ENCODE peak calls at places on chromosomes 16 and 17, in nine cellular contexts. R is stimulated activated CD8-positive, alpha-beta memory T cell treated with anti-CD3 and anti-CD28 coated beads, Interleukin-12 subunit alpha, Interleukin-12 subunit beta, amount 100 ng/mL, for 4 hours; W is heart left ventricle; C is brain pericyte; G is body of pancreas; B is HFF-Myc; J is endodermal cell; U is M059J; P is fibroblast of pulmonary artery. E is an unnamed sample.

GRCh38 chr17:65785109-65785508 is 223.7 kb upstream of the AXIN2 start:
- DNase-seq in C (peak), G (no peak), J (no peak), W (no peak), B (peak), U (peak), R (no peak), P (peak), E (no peak)

GRCh38 chr16:84827897-84828296 is 8.1 kb downstream of the CRISPLD2 start:
- DNase-seq in G (no peak), C (no peak), W (no peak), J (no peak), U (no peak), B (no peak), P (no peak), R (no peak), E (no peak)

GRCh38 chr17:74568116-74568873 is 986 bp upstream of the CD300H start:
- DNase-seq in W (no peak), G (no peak), R (no peak), B (no peak), U (peak), J (no peak), C (no peak), P (peak), E (no peak)

GRCh38 chr17:34711646-34712045 is 132.3 kb downstream of the TMEM132E start:
- DNase-seq in J (peak), C (no peak), B (no peak), W (no peak), R (no peak), U (no peak), P (no peak), G (no peak), E (no peak)

GRCh38 chr17:29659155-29659554 is 36.4 kb upstream of the CORO6 start:
- DNase-seq in U (peak), C (no peak), R (no peak), W (no peak), J (no peak), P (no peak), B (no peak), G (no peak), E (no peak)

GRCh38 chr17:80564545-80564944 is 19.9 kb downstream of the RPTOR start:
- DNase-seq in W (no peak), C (no peak), R (no peak), U (no peak), G (no peak), P (no peak), J (no peak), B (no peak), E (no peak)

GRCh38 chr17:4672055-4672630 is 30.7 kb upstream of the ALOX15 start:
- DNase-seq in G (no peak), C (no peak), J (no peak), P (no peak), R (no peak), W (no peak), U (no peak), B (no peak), E (no peak)

GRCh38 chr17:35915153-35915969 is 15.2 kb downstream of the RDM1 start:
- DNase-seq in U (no peak), J (no peak), P (no peak), R (no peak), C (no peak), W (no peak), B (no peak), G (no peak), E (no peak)

GRCh38 chr17:61335845-61336655 is 63.6 kb upstream of the TBX2 start:
- DNase-seq in J (no peak), R (no peak), G (peak), P (no peak), U (no peak), W (peak), B (no peak), C (no peak), E (no peak)

GRCh38 chr17:19016297-19016696 is 11.7 kb upstream of the FAM83G start:
- DNase-seq in W (no peak), B (no peak), R (no peak), P (no peak), U (no peak), G (no peak), J (no peak), C (no peak), E (no peak)

GRCh38 chr16:28136751-28137434 is 73.4 kb upstream of the GSG1L start:
- DNase-seq in C (no peak), J (no peak), G (no peak), U (no peak), P (peak), B (no peak), W (no peak), R (no peak), E (no peak)

GRCh38 chr16:66277311-66278070 is 89.0 kb upstream of the CDH5 start:
- DNase-seq in U (no peak), C (no peak), J (peak), P (no peak), G (peak), W (no peak), B (no peak), R (no peak), E (no peak)

GRCh38 chr17:81338301-81339179 is 43.4 kb upstream of the SLC38A10 start:
- DNase-seq in J (peak), C (no peak), P (no peak), R (no peak), W (peak), U (no peak), B (no peak), G (no peak), E (no peak)